ENCODE peak calls at places on chromosomes 12 and 14, in nine cellular contexts. D, T, I, W, B, C, F, O and S are unnamed samples.

GRCh38 chr14:90293766-90294471 is 37.6 kb downstream of the PSMC1 start:
- DNase-seq in B (no peak), F (no peak), W (no peak), I (no peak), D (no peak), O (no peak), C (no peak), T (no peak), S (no peak)

GRCh38 chr14:37637341-37637740 is 41.9 kb downstream of the TTC6 start:
- DNase-seq in C (no peak), T (no peak), F (no peak), B (no peak), O (no peak), D (no peak), W (no peak), I (no peak), S (no peak)

GRCh38 chr14:106872619-106873446 is 1346.5 kb downstream of the TMEM121 start:
- DNase-seq in D (no peak), F (peak), W (no peak), C (no peak), B (no peak), I (peak), O (peak), T (peak), S (peak)

GRCh38 chr12:72369560-72369959 is 97.4 kb downstream of the TRHDE start:
- DNase-seq in W (no peak), C (no peak), B (no peak), I (no peak), D (no peak), F (no peak), O (no peak), T (no peak), S (no peak)

GRCh38 chr12:133083345-133083744 is 2.6 kb downstream of the ZNF140 start:
- DNase-seq in I (no peak), O (no peak), T (no peak), D (no peak), W (no peak), B (no peak), C (no peak), F (no peak), S (no peak)

GRCh38 chr12:65984227-65984479 is 146.4 kb downstream of the LLPH start:
- DNase-seq in T (no peak), C (no peak), O (no peak), F (no peak), I (no peak), B (no peak), W (no peak), D (no peak), S (no peak)

GRCh38 chr14:57512221-57512620 is 18.6 kb upstream of the CCDC198 start:
- DNase-seq in O (no peak), D (no peak), F (no peak), C (no peak), T (no peak), B (no peak), W (no peak), I (no peak), S (no peak)

GRCh38 chr14:70052990-70053389 is 135.8 kb downstream of the SLC8A3 start:
- DNase-seq in B (peak), I (no peak), D (no peak), W (peak), C (no peak), O (peak), F (no peak), T (peak), S (no peak)

GRCh38 chr12:49705479-49706267 is 1.5 kb downstream of the FMNL3 start:
- DNase-seq in B (peak), W (no peak), F (peak), C (no peak), D (no peak), O (peak), I (peak), T (peak), S (peak)

GRCh38 chr14:94646481-94646880 is 34.3 kb downstream of the SERPINA3 start:
- DNase-seq in T (no peak), B (peak), W (no peak), F (no peak), I (no peak), D (peak), C (no peak), O (no peak), S (no peak)

GRCh38 chr14:87615822-87616679 is 376.9 kb downstream of the GALC start:
- DNase-seq in T (peak), F (peak), W (peak), O (peak), I (peak), D (peak), B (peak), C (no peak), S (peak)

GRCh38 chr14:98514016-98514415 is 758.0 kb downstream of the BCL11B start:
- DNase-seq in B (no peak), F (no peak), D (no peak), W (no peak), C (no peak), T (no peak), I (no peak), O (no peak), S (no peak)

GRCh38 chr12:67068773-67069450 is 200.2 kb upstream of the CAND1 start:
- DNase-seq in F (no peak), I (no peak), B (peak), C (no peak), O (peak), D (no peak), W (peak), T (peak), S (peak)

GRCh38 chr14:50045039-50045711 is 71.2 kb downstream of the VCPKMT start:
- DNase-seq in I (no peak), O (peak), B (peak), F (peak), D (no peak), C (no peak), W (no peak), T (peak), S (peak)

GRCh38 chr14:78612666-78613065 is 442.5 kb downstream of the NRXN3 start:
- DNase-seq in W (no peak), C (no peak), O (no peak), F (no peak), D (no peak), I (no peak), B (no peak), T (no peak), S (no peak)

GRCh38 chr12:120211243-120211903 is 10.5 kb upstream of the RPLP0 start:
- DNase-seq in I (no peak), B (no peak), D (no peak), O (no peak), C (no peak), T (no peak), W (no peak), F (no peak), S (no peak)

GRCh38 chr14:77228056-77228455 is 43.0 kb downstream of the NGB start:
- DNase-seq in F (no peak), W (no peak), B (no peak), T (no peak), C (no peak), D (no peak), O (no peak), I (no peak), S (no peak)

GRCh38 chr12:29510591-29511174 is 13.2 kb upstream of the OVCH1 start:
- DNase-seq in O (no peak), W (no peak), D (no peak), F (no peak), T (no peak), C (no peak), I (no peak), B (no peak), S (no peak)

GRCh38 chr14:92922883-92923743 is at the start of gene CHGA:
- DNase-seq in O (peak), C (no peak), D (no peak), W (peak), B (peak), I (no peak), F (peak), T (peak), S (no peak)

GRCh38 chr12:6462234-6462995 is 8.1 kb downstream of the VAMP1 start:
- DNase-seq in T (no peak), I (no peak), C (no peak), O (peak), F (no peak), D (no peak), B (no peak), W (no peak), S (no peak)